ENCODE peak calls at places on chromosomes 11 and 22, in six cellular contexts. One of them, this sample, is unnamed.
A peak's percentile ranks its signal among the peaks of the same experiment; 100 is the strongest.

GRCh38 chr11:119370486-119371046 is 10.9 kb downstream of the USP2 start:
- DNase-seq in neural progenitor cell: no peak
- DNase-seq in MM.1S: peak; percentile 64
- DNase-seq in GM23338: no peak
- DNase-seq in HCT116: no peak
- DNase-seq in PC-3: no peak
- DNase-seq in this sample: peak; percentile 51

GRCh38 chr11:77127969-77128691 is at the start of gene MYO7A:
- DNase-seq in neural progenitor cell: peak; percentile 77
- DNase-seq in MM.1S: peak; percentile 88
- DNase-seq in GM23338: peak; percentile 64
- DNase-seq in HCT116: no peak
- DNase-seq in PC-3: no peak
- DNase-seq in this sample: peak; percentile 94

GRCh38 chr11:79686703-79687419 is 246.0 kb upstream of the TENM4 start:
- DNase-seq in neural progenitor cell: no peak
- DNase-seq in MM.1S: no peak
- DNase-seq in GM23338: no peak
- DNase-seq in HCT116: no peak
- DNase-seq in PC-3: peak; percentile 34
- DNase-seq in this sample: no peak

GRCh38 chr11:19444231-19444630 is 203.5 kb upstream of the E2F8 start:
- DNase-seq in neural progenitor cell: no peak
- DNase-seq in MM.1S: no peak
- DNase-seq in GM23338: no peak
- DNase-seq in HCT116: no peak
- DNase-seq in PC-3: no peak
- DNase-seq in this sample: no peak

GRCh38 chr11:113982306-113982705 is 7.4 kb downstream of the HTR3A start:
- DNase-seq in neural progenitor cell: no peak
- DNase-seq in MM.1S: no peak
- DNase-seq in GM23338: no peak
- DNase-seq in HCT116: no peak
- DNase-seq in PC-3: no peak
- DNase-seq in this sample: no peak

GRCh38 chr11:9736365-9736764 is 72.5 kb downstream of the SWAP70 start:
- DNase-seq in neural progenitor cell: no peak
- DNase-seq in MM.1S: no peak
- DNase-seq in GM23338: no peak
- DNase-seq in HCT116: no peak
- DNase-seq in PC-3: no peak
- DNase-seq in this sample: no peak

GRCh38 chr22:40898850-40899357 is 37.0 kb upstream of the DNAJB7 start:
- DNase-seq in neural progenitor cell: peak; percentile 36
- DNase-seq in MM.1S: peak; percentile 75
- DNase-seq in GM23338: peak; percentile 71
- DNase-seq in HCT116: peak; percentile 23
- DNase-seq in PC-3: peak; percentile 65
- DNase-seq in this sample: peak; percentile 58

GRCh38 chr22:23700706-23701105 is 9.9 kb downstream of the RGL4 start:
- DNase-seq in neural progenitor cell: no peak
- DNase-seq in MM.1S: no peak
- DNase-seq in GM23338: no peak
- DNase-seq in HCT116: no peak
- DNase-seq in PC-3: no peak
- DNase-seq in this sample: peak; percentile 45

GRCh38 chr11:117037279-117037951 is 60.8 kb downstream of the SIK3 start:
- DNase-seq in neural progenitor cell: no peak
- DNase-seq in MM.1S: no peak
- DNase-seq in GM23338: no peak
- DNase-seq in HCT116: no peak
- DNase-seq in PC-3: no peak
- DNase-seq in this sample: no peak

GRCh38 chr11:113404859-113405430 is 17.4 kb downstream of the ANKK1 start:
- DNase-seq in neural progenitor cell: no peak
- DNase-seq in MM.1S: no peak
- DNase-seq in GM23338: no peak
- DNase-seq in HCT116: no peak
- DNase-seq in PC-3: no peak
- DNase-seq in this sample: no peak

GRCh38 chr11:57700425-57700824 is 11.6 kb downstream of the MED19 start:
- DNase-seq in neural progenitor cell: peak; percentile 16
- DNase-seq in MM.1S: no peak
- DNase-seq in GM23338: peak; percentile 36
- DNase-seq in HCT116: no peak
- DNase-seq in PC-3: no peak
- DNase-seq in this sample: no peak

DNA sequence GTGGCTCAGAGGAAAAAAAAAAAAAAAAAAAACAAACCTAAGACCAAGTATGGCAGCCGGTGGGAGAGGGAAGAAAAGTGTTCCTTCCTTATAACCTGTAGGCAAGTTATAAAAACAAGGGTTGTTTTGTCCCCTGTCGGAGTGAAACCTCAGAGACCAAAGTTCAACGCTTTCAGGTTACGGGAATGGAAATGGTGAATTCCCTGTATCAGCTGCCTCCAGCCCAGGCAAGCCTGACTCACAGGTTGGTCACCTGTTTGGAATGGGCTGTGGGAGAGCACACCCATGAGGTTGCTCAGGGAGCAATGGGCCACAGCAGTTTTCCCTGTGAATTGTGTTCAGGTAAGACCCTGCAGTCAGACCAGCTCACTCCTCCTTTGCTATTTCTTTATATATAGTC is 138.9 kb downstream of the ETS1 start:
- DNase-seq in neural progenitor cell: no peak
- DNase-seq in MM.1S: no peak
- DNase-seq in GM23338: peak; percentile 11
- DNase-seq in HCT116: peak; percentile 95
- DNase-seq in PC-3: peak; percentile 100
- DNase-seq in this sample: peak; percentile 89
- TF ChIP-seq CTCF in neural progenitor cell: no peak
- TF ChIP-seq CTCF in MM.1S: no peak
- TF ChIP-seq CTCF in GM23338: no peak
- TF ChIP-seq CTCF in HCT116: no peak
- TF ChIP-seq CTCF in PC-3: peak; percentile 65
- TF ChIP-seq CTCF in this sample: peak; percentile 20

DNA sequence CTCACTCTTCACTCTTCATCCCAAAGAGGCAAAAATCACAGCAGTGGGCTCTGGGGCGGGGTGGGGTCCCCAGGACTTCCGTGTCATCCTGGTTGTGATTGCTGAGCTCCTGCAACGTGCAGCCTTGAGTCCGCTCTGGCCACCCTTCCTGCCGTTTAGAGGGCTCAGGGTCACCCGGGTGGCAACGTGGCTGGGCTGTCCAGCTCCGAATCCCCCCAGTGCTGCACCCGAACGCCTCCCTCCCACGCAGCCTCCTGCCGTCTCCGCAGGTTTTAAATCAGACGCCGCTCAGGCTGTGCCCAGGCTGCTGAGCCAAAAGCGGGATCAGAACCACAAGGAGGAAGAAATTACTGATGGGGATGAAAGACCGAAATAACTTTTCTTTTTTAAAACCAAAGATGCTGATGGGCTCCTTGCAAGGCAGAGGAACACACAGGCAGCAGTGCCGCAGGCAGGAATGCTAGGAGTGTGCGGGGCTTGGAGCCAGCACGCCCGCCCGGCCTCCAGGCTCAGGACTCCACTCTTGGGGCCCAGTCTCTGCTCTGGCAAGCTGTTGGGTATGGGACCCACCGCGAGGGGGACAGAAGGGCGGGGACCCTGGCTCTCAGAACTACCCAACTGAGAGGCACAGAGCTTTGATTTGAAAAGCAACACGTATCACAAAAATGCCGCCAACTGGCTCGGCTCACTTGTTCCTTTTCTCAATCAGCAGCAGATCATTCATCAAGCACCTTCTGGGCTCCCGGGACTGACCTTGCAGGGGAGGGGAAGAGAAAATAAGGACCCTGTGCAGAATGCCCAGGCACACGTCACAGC is 313.0 kb downstream of the CTTN start:
- DNase-seq in neural progenitor cell: no peak
- DNase-seq in MM.1S: no peak
- DNase-seq in GM23338: no peak
- DNase-seq in HCT116: no peak
- DNase-seq in PC-3: no peak
- DNase-seq in this sample: no peak
- TF ChIP-seq EZH2 in neural progenitor cell: no peak
- TF ChIP-seq EZH2 in MM.1S: no peak
- TF ChIP-seq EZH2 in GM23338: no peak
- TF ChIP-seq EZH2 in HCT116: no peak
- TF ChIP-seq EZH2 in PC-3: no peak
- TF ChIP-seq EZH2 in this sample: no peak

GRCh38 chr11:35518766-35519165 is 6.7 kb downstream of the PAMR1 start:
- DNase-seq in neural progenitor cell: no peak
- DNase-seq in MM.1S: no peak
- DNase-seq in GM23338: no peak
- DNase-seq in HCT116: no peak
- DNase-seq in PC-3: no peak
- DNase-seq in this sample: no peak
- TF ChIP-seq EZH2phosphoT487 in neural progenitor cell: no peak
- TF ChIP-seq EZH2phosphoT487 in MM.1S: no peak
- TF ChIP-seq EZH2phosphoT487 in GM23338: no peak
- TF ChIP-seq EZH2phosphoT487 in HCT116: no peak
- TF ChIP-seq EZH2phosphoT487 in PC-3: no peak
- TF ChIP-seq EZH2phosphoT487 in this sample: no peak

GRCh38 chr22:19631899-19632670 is 82.2 kb upstream of the SEPTIN5 start:
- DNase-seq in neural progenitor cell: peak; percentile 78
- DNase-seq in MM.1S: no peak
- DNase-seq in GM23338: peak; percentile 85
- DNase-seq in HCT116: peak; percentile 55
- DNase-seq in PC-3: peak; percentile 31
- DNase-seq in this sample: peak; percentile 46
- TF ChIP-seq CTCF in neural progenitor cell: peak; percentile 69
- TF ChIP-seq CTCF in MM.1S: peak; percentile 44
- TF ChIP-seq CTCF in GM23338: peak; percentile 70
- TF ChIP-seq CTCF in HCT116: peak; percentile 82
- TF ChIP-seq CTCF in PC-3: peak; percentile 55
- TF ChIP-seq CTCF in this sample: peak; percentile 38

DNA sequence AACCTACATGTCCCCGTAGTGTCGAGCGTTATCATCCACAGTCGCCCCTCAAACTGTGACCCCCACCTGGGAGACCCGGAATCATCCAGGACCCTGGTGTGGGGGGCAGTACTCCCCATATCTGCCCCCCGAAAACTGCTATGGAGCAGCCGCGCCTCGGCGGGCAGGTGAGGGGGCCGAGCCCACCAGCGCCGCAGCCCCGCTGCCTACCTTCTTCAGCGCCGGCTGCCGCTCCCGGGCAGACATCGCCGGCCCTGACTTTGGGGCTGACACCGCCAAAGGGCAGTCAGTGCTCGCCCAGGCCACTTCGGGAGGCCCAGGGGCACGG is 825 bp downstream of the ARHGAP20 start:
- DNase-seq in neural progenitor cell: no peak
- DNase-seq in MM.1S: no peak
- DNase-seq in GM23338: no peak
- DNase-seq in HCT116: no peak
- DNase-seq in PC-3: no peak
- DNase-seq in this sample: no peak
- TF ChIP-seq EZH2 in neural progenitor cell: peak; percentile 82
- TF ChIP-seq EZH2 in MM.1S: no peak
- TF ChIP-seq EZH2 in GM23338: no peak
- TF ChIP-seq EZH2 in HCT116: no peak
- TF ChIP-seq EZH2 in PC-3: no peak
- TF ChIP-seq EZH2 in this sample: no peak

This sample was measured in hepatocyte.